ENCODE peak calls at places on chromosomes 1 and 21, in eight cellular contexts. One of them, this sample, is unnamed.

GRCh38 chr1:114154963-114155322 is 1.3 kb upstream of the SYT6 start:
- DNase-seq in WTC11: peak
- DNase-seq in stimulated activated CD8-positive, alpha-beta memory T cell treated with anti-CD3 and anti-CD28 coated beads, Interleukin-12 subunit alpha, Interleukin-12 subunit beta, amount 100 ng/mL, for 1 hour: no peak
- DNase-seq in cardiac fibroblast: peak
- DNase-seq in stimulated activated naive CD8-positive, alpha-beta T cell treated with anti-CD3 and anti-CD28 coated beads, Interleukin-15, amount 100 ng/mL, for 72 hours: peak
- DNase-seq in posterior cingulate gyrus: no peak
- DNase-seq in T-helper 9 cell: no peak
- DNase-seq in cardiac muscle cell: peak
- DNase-seq in this sample: no peak

GRCh38 chr1:13556224-13556764 is 27.3 kb upstream of the PDPN start:
- DNase-seq in T-helper 9 cell: no peak
- DNase-seq in WTC11: no peak
- DNase-seq in stimulated activated CD8-positive, alpha-beta memory T cell treated with anti-CD3 and anti-CD28 coated beads, Interleukin-12 subunit alpha, Interleukin-12 subunit beta, amount 100 ng/mL, for 1 hour: no peak
- DNase-seq in posterior cingulate gyrus: no peak
- DNase-seq in cardiac muscle cell: no peak
- DNase-seq in stimulated activated naive CD8-positive, alpha-beta T cell treated with anti-CD3 and anti-CD28 coated beads, Interleukin-15, amount 100 ng/mL, for 72 hours: no peak
- DNase-seq in cardiac fibroblast: no peak
- DNase-seq in this sample: no peak

GRCh38 chr1:21547876-21548275 is 38.7 kb downstream of the ALPL start:
- DNase-seq in cardiac muscle cell: no peak
- DNase-seq in T-helper 9 cell: no peak
- DNase-seq in stimulated activated naive CD8-positive, alpha-beta T cell treated with anti-CD3 and anti-CD28 coated beads, Interleukin-15, amount 100 ng/mL, for 72 hours: no peak
- DNase-seq in WTC11: no peak
- DNase-seq in cardiac fibroblast: no peak
- DNase-seq in stimulated activated CD8-positive, alpha-beta memory T cell treated with anti-CD3 and anti-CD28 coated beads, Interleukin-12 subunit alpha, Interleukin-12 subunit beta, amount 100 ng/mL, for 1 hour: no peak
- DNase-seq in posterior cingulate gyrus: no peak
- DNase-seq in this sample: no peak

GRCh38 chr1:116712510-116712909 is 41.7 kb upstream of the CD2 start:
- DNase-seq in stimulated activated naive CD8-positive, alpha-beta T cell treated with anti-CD3 and anti-CD28 coated beads, Interleukin-15, amount 100 ng/mL, for 72 hours: no peak
- DNase-seq in cardiac fibroblast: no peak
- DNase-seq in cardiac muscle cell: no peak
- DNase-seq in T-helper 9 cell: no peak
- DNase-seq in stimulated activated CD8-positive, alpha-beta memory T cell treated with anti-CD3 and anti-CD28 coated beads, Interleukin-12 subunit alpha, Interleukin-12 subunit beta, amount 100 ng/mL, for 1 hour: no peak
- DNase-seq in posterior cingulate gyrus: no peak
- DNase-seq in WTC11: peak
- DNase-seq in this sample: no peak

GRCh38 chr1:226662704-226663326 is 76.3 kb downstream of the ITPKB start:
- DNase-seq in stimulated activated naive CD8-positive, alpha-beta T cell treated with anti-CD3 and anti-CD28 coated beads, Interleukin-15, amount 100 ng/mL, for 72 hours: peak
- DNase-seq in posterior cingulate gyrus: peak
- DNase-seq in WTC11: no peak
- DNase-seq in T-helper 9 cell: peak
- DNase-seq in stimulated activated CD8-positive, alpha-beta memory T cell treated with anti-CD3 and anti-CD28 coated beads, Interleukin-12 subunit alpha, Interleukin-12 subunit beta, amount 100 ng/mL, for 1 hour: peak
- DNase-seq in cardiac muscle cell: no peak
- DNase-seq in cardiac fibroblast: peak
- DNase-seq in this sample: peak

GRCh38 chr1:167431909-167432650 is 86.2 kb downstream of the CD247 start:
- DNase-seq in cardiac fibroblast: no peak
- DNase-seq in stimulated activated CD8-positive, alpha-beta memory T cell treated with anti-CD3 and anti-CD28 coated beads, Interleukin-12 subunit alpha, Interleukin-12 subunit beta, amount 100 ng/mL, for 1 hour: no peak
- DNase-seq in posterior cingulate gyrus: no peak
- DNase-seq in stimulated activated naive CD8-positive, alpha-beta T cell treated with anti-CD3 and anti-CD28 coated beads, Interleukin-15, amount 100 ng/mL, for 72 hours: no peak
- DNase-seq in WTC11: no peak
- DNase-seq in cardiac muscle cell: no peak
- DNase-seq in T-helper 9 cell: no peak
- DNase-seq in this sample: no peak

GRCh38 chr1:204350857-204351573 is 8.7 kb downstream of the PLEKHA6 start:
- DNase-seq in stimulated activated CD8-positive, alpha-beta memory T cell treated with anti-CD3 and anti-CD28 coated beads, Interleukin-12 subunit alpha, Interleukin-12 subunit beta, amount 100 ng/mL, for 1 hour: no peak
- DNase-seq in T-helper 9 cell: no peak
- DNase-seq in cardiac muscle cell: peak
- DNase-seq in cardiac fibroblast: peak
- DNase-seq in WTC11: peak
- DNase-seq in posterior cingulate gyrus: peak
- DNase-seq in stimulated activated naive CD8-positive, alpha-beta T cell treated with anti-CD3 and anti-CD28 coated beads, Interleukin-15, amount 100 ng/mL, for 72 hours: no peak
- DNase-seq in this sample: no peak

GRCh38 chr1:228392111-228392936 is 14.3 kb downstream of the TRIM11 start:
- DNase-seq in cardiac muscle cell: no peak
- DNase-seq in stimulated activated CD8-positive, alpha-beta memory T cell treated with anti-CD3 and anti-CD28 coated beads, Interleukin-12 subunit alpha, Interleukin-12 subunit beta, amount 100 ng/mL, for 1 hour: no peak
- DNase-seq in T-helper 9 cell: no peak
- DNase-seq in cardiac fibroblast: peak
- DNase-seq in posterior cingulate gyrus: no peak
- DNase-seq in stimulated activated naive CD8-positive, alpha-beta T cell treated with anti-CD3 and anti-CD28 coated beads, Interleukin-15, amount 100 ng/mL, for 72 hours: no peak
- DNase-seq in WTC11: no peak
- DNase-seq in this sample: no peak

GRCh38 chr21:29299046-29299905 is 554 bp downstream of the BACH1 start:
- DNase-seq in T-helper 9 cell: peak
- DNase-seq in stimulated activated naive CD8-positive, alpha-beta T cell treated with anti-CD3 and anti-CD28 coated beads, Interleukin-15, amount 100 ng/mL, for 72 hours: peak
- DNase-seq in posterior cingulate gyrus: peak
- DNase-seq in cardiac fibroblast: peak
- DNase-seq in cardiac muscle cell: peak
- DNase-seq in WTC11: peak
- DNase-seq in stimulated activated CD8-positive, alpha-beta memory T cell treated with anti-CD3 and anti-CD28 coated beads, Interleukin-12 subunit alpha, Interleukin-12 subunit beta, amount 100 ng/mL, for 1 hour: peak
- DNase-seq in this sample: peak

GRCh38 chr1:200409203-200409760 is 554 bp downstream of the ZNF281 start:
- DNase-seq in T-helper 9 cell: peak
- DNase-seq in posterior cingulate gyrus: peak
- DNase-seq in stimulated activated naive CD8-positive, alpha-beta T cell treated with anti-CD3 and anti-CD28 coated beads, Interleukin-15, amount 100 ng/mL, for 72 hours: peak
- DNase-seq in WTC11: peak
- DNase-seq in cardiac fibroblast: peak
- DNase-seq in cardiac muscle cell: peak
- DNase-seq in stimulated activated CD8-positive, alpha-beta memory T cell treated with anti-CD3 and anti-CD28 coated beads, Interleukin-12 subunit alpha, Interleukin-12 subunit beta, amount 100 ng/mL, for 1 hour: peak
- DNase-seq in this sample: peak

GRCh38 chr1:88068407-88068806 is 615.7 kb upstream of the PKN2 start:
- DNase-seq in cardiac muscle cell: no peak
- DNase-seq in cardiac fibroblast: no peak
- DNase-seq in stimulated activated CD8-positive, alpha-beta memory T cell treated with anti-CD3 and anti-CD28 coated beads, Interleukin-12 subunit alpha, Interleukin-12 subunit beta, amount 100 ng/mL, for 1 hour: no peak
- DNase-seq in posterior cingulate gyrus: no peak
- DNase-seq in stimulated activated naive CD8-positive, alpha-beta T cell treated with anti-CD3 and anti-CD28 coated beads, Interleukin-15, amount 100 ng/mL, for 72 hours: no peak
- DNase-seq in WTC11: no peak
- DNase-seq in T-helper 9 cell: no peak
- DNase-seq in this sample: no peak

GRCh38 chr1:226308166-226308722 is 720 bp downstream of the LIN9 start:
- DNase-seq in cardiac muscle cell: no peak
- DNase-seq in stimulated activated CD8-positive, alpha-beta memory T cell treated with anti-CD3 and anti-CD28 coated beads, Interleukin-12 subunit alpha, Interleukin-12 subunit beta, amount 100 ng/mL, for 1 hour: no peak
- DNase-seq in cardiac fibroblast: peak
- DNase-seq in WTC11: no peak
- DNase-seq in T-helper 9 cell: peak
- DNase-seq in posterior cingulate gyrus: no peak
- DNase-seq in stimulated activated naive CD8-positive, alpha-beta T cell treated with anti-CD3 and anti-CD28 coated beads, Interleukin-15, amount 100 ng/mL, for 72 hours: no peak
- DNase-seq in this sample: peak

GRCh38 chr1:222521299-222522104 is 26.4 kb downstream of the HHIPL2 start:
- DNase-seq in stimulated activated CD8-positive, alpha-beta memory T cell treated with anti-CD3 and anti-CD28 coated beads, Interleukin-12 subunit alpha, Interleukin-12 subunit beta, amount 100 ng/mL, for 1 hour: no peak
- DNase-seq in cardiac muscle cell: no peak
- DNase-seq in posterior cingulate gyrus: no peak
- DNase-seq in T-helper 9 cell: no peak
- DNase-seq in cardiac fibroblast: peak
- DNase-seq in stimulated activated naive CD8-positive, alpha-beta T cell treated with anti-CD3 and anti-CD28 coated beads, Interleukin-15, amount 100 ng/mL, for 72 hours: no peak
- DNase-seq in WTC11: no peak
- DNase-seq in this sample: no peak

This sample was measured in activated gamma-delta T cell treated with Interleukin-2 at 50 U/mL for 16 hours.